ENCODE peak calls at places on chromosomes 4 and X, in eight cellular contexts. One of them, this sample, is unnamed.
A peak's percentile ranks its signal among the peaks of the same experiment; 100 is the strongest.

GRCh38 chr4:88352062-88352461 is 26.6 kb upstream of the HERC6 start:
- DNase-seq in tibial nerve: no peak
- DNase-seq in AG09309: peak; percentile 64
- DNase-seq in CD8-positive, alpha-beta T cell: no peak
- DNase-seq in AG04450: no peak
- DNase-seq in astrocyte of the spinal cord: peak; percentile 28
- DNase-seq in right atrium auricular region: no peak
- DNase-seq in thyroid gland: no peak
- DNase-seq in this sample: peak; percentile 54

GRCh38 chrX:134173541-134174272 is 63.3 kb upstream of the CCDC160 start:
- DNase-seq in right atrium auricular region: no peak
- DNase-seq in AG09309: no peak
- DNase-seq in AG04450: no peak
- DNase-seq in thyroid gland: no peak
- DNase-seq in CD8-positive, alpha-beta T cell: no peak
- DNase-seq in astrocyte of the spinal cord: no peak
- DNase-seq in tibial nerve: no peak
- DNase-seq in this sample: no peak

GRCh38 chrX:40663880-40664630 is 16.7 kb upstream of the CXorf38 start:
- DNase-seq in AG04450: no peak
- DNase-seq in tibial nerve: no peak
- DNase-seq in thyroid gland: peak; percentile 57
- DNase-seq in astrocyte of the spinal cord: peak; percentile 6
- DNase-seq in AG09309: no peak
- DNase-seq in right atrium auricular region: no peak
- DNase-seq in CD8-positive, alpha-beta T cell: no peak
- DNase-seq in this sample: peak; percentile 39

GRCh38 chr4:101232074-101232776 is 115.1 kb downstream of the PPP3CA start:
- DNase-seq in AG09309: no peak
- DNase-seq in tibial nerve: peak; percentile 14
- DNase-seq in astrocyte of the spinal cord: peak; percentile 77
- DNase-seq in right atrium auricular region: no peak
- DNase-seq in thyroid gland: no peak
- DNase-seq in AG04450: no peak
- DNase-seq in CD8-positive, alpha-beta T cell: no peak
- DNase-seq in this sample: peak; percentile 82

GRCh38 chr4:81723927-81724587 is 252.3 kb upstream of the RASGEF1B start:
- DNase-seq in tibial nerve: peak; percentile 24
- DNase-seq in right atrium auricular region: peak; percentile 67
- DNase-seq in CD8-positive, alpha-beta T cell: no peak
- DNase-seq in astrocyte of the spinal cord: peak; percentile 12
- DNase-seq in AG09309: no peak
- DNase-seq in thyroid gland: peak; percentile 17
- DNase-seq in AG04450: no peak
- DNase-seq in this sample: peak; percentile 3

GRCh38 chr4:182918044-182918607 is 940 bp upstream of the DCTD start:
- DNase-seq in thyroid gland: no peak
- DNase-seq in right atrium auricular region: no peak
- DNase-seq in CD8-positive, alpha-beta T cell: no peak
- DNase-seq in AG09309: no peak
- DNase-seq in astrocyte of the spinal cord: no peak
- DNase-seq in AG04450: no peak
- DNase-seq in tibial nerve: no peak
- DNase-seq in this sample: no peak

GRCh38 chrX:53481816-53482485 is 47.8 kb upstream of the HSD17B10 start:
- DNase-seq in AG09309: peak; percentile 25
- DNase-seq in CD8-positive, alpha-beta T cell: peak; percentile 42
- DNase-seq in right atrium auricular region: peak; percentile 58
- DNase-seq in tibial nerve: peak; percentile 11
- DNase-seq in astrocyte of the spinal cord: peak; percentile 61
- DNase-seq in thyroid gland: peak; percentile 34
- DNase-seq in AG04450: peak; percentile 21
- DNase-seq in this sample: peak; percentile 73

GRCh38 chr4:165384608-165385007 is 5.8 kb downstream of the CPE start:
- DNase-seq in astrocyte of the spinal cord: peak; percentile 64
- DNase-seq in thyroid gland: no peak
- DNase-seq in right atrium auricular region: no peak
- DNase-seq in CD8-positive, alpha-beta T cell: no peak
- DNase-seq in tibial nerve: no peak
- DNase-seq in AG04450: no peak
- DNase-seq in AG09309: no peak
- DNase-seq in this sample: peak; percentile 86

GRCh38 chrX:115330498-115331138 is 41.1 kb downstream of the LUZP4 start:
- DNase-seq in tibial nerve: no peak
- DNase-seq in thyroid gland: peak; percentile 20
- DNase-seq in CD8-positive, alpha-beta T cell: no peak
- DNase-seq in AG09309: peak; percentile 46
- DNase-seq in astrocyte of the spinal cord: peak; percentile 70
- DNase-seq in AG04450: no peak
- DNase-seq in right atrium auricular region: no peak
- DNase-seq in this sample: peak; percentile 76

GRCh38 chr4:87414806-87415205 is 7.6 kb upstream of the NUDT9 start:
- DNase-seq in thyroid gland: no peak
- DNase-seq in astrocyte of the spinal cord: no peak
- DNase-seq in AG04450: no peak
- DNase-seq in CD8-positive, alpha-beta T cell: no peak
- DNase-seq in tibial nerve: no peak
- DNase-seq in AG09309: no peak
- DNase-seq in right atrium auricular region: no peak
- DNase-seq in this sample: no peak

GRCh38 chr4:113467581-113467980 is 294.0 kb downstream of the CAMK2D start:
- DNase-seq in astrocyte of the spinal cord: peak; percentile 62
- DNase-seq in right atrium auricular region: no peak
- DNase-seq in thyroid gland: no peak
- DNase-seq in tibial nerve: no peak
- DNase-seq in AG09309: no peak
- DNase-seq in CD8-positive, alpha-beta T cell: no peak
- DNase-seq in AG04450: no peak
- DNase-seq in this sample: peak; percentile 91

GRCh38 chr4:93433840-93434239 is 394.7 kb upstream of the ATOH1 start:
- DNase-seq in astrocyte of the spinal cord: no peak
- DNase-seq in thyroid gland: no peak
- DNase-seq in tibial nerve: no peak
- DNase-seq in AG09309: no peak
- DNase-seq in CD8-positive, alpha-beta T cell: no peak
- DNase-seq in AG04450: no peak
- DNase-seq in right atrium auricular region: no peak
- DNase-seq in this sample: no peak

GRCh38 chr4:156888762-156889161 is 82.8 kb downstream of the PDGFC start:
- DNase-seq in astrocyte of the spinal cord: peak; percentile 79
- DNase-seq in AG09309: peak; percentile 71
- DNase-seq in CD8-positive, alpha-beta T cell: no peak
- DNase-seq in AG04450: no peak
- DNase-seq in thyroid gland: no peak
- DNase-seq in tibial nerve: no peak
- DNase-seq in right atrium auricular region: no peak
- DNase-seq in this sample: peak; percentile 86

GRCh38 chrX:128897611-128898010 is 625.7 kb downstream of the SMARCA1 start:
- DNase-seq in AG04450: no peak
- DNase-seq in CD8-positive, alpha-beta T cell: no peak
- DNase-seq in AG09309: no peak
- DNase-seq in astrocyte of the spinal cord: peak; percentile 57
- DNase-seq in thyroid gland: no peak
- DNase-seq in tibial nerve: no peak
- DNase-seq in right atrium auricular region: no peak
- DNase-seq in this sample: no peak

GRCh38 chr4:177546745-177547144 is 104.5 kb upstream of the AGA start:
- DNase-seq in astrocyte of the spinal cord: no peak
- DNase-seq in tibial nerve: no peak
- DNase-seq in right atrium auricular region: no peak
- DNase-seq in CD8-positive, alpha-beta T cell: no peak
- DNase-seq in thyroid gland: no peak
- DNase-seq in AG04450: no peak
- DNase-seq in AG09309: no peak
- DNase-seq in this sample: peak; percentile 12

DNA sequence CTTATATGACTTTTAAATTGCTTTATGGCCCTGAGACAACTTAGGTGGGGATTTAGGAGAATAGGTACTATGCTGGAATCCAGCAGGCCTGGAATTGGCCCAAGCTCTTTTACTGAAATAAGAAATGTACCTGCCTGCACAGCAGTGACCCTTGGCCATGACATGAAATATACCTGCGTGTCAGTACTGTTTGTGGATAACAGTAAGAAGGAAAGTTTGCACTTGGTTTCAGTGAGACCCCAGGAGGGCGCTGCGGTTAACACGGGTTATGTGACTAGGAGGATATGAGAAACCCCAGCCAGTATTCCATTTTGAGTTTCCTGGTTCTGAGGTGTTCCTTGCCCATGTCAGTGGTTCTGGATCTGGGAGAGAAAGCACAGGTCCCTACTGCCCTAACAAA is 5.3 kb downstream of the MTM1 start:
- DNase-seq in tibial nerve: no peak
- DNase-seq in astrocyte of the spinal cord: no peak
- DNase-seq in CD8-positive, alpha-beta T cell: no peak
- DNase-seq in thyroid gland: no peak
- DNase-seq in right atrium auricular region: no peak
- DNase-seq in AG09309: no peak
- DNase-seq in AG04450: no peak
- DNase-seq in this sample: no peak
- H3K4me3 ChIP-seq in tibial nerve: no peak overlapping the region
- H3K4me3 ChIP-seq in astrocyte of the spinal cord: no peak overlapping the region
- H3K4me3 ChIP-seq in CD8-positive, alpha-beta T cell: no peak overlapping the region
- H3K4me3 ChIP-seq in thyroid gland: no peak overlapping the region
- H3K4me3 ChIP-seq in right atrium auricular region: no peak overlapping the region
- H3K4me3 ChIP-seq in AG09309: no peak overlapping the region
- H3K4me3 ChIP-seq in AG04450: no peak overlapping the region
- H3K4me3 ChIP-seq in this sample: no peak overlapping the region

GRCh38 chr4:130703211-130703920 is 1607.4 kb downstream of the C4orf33 start:
- DNase-seq in astrocyte of the spinal cord: no peak
- DNase-seq in AG04450: no peak
- DNase-seq in thyroid gland: no peak
- DNase-seq in AG09309: no peak
- DNase-seq in right atrium auricular region: no peak
- DNase-seq in CD8-positive, alpha-beta T cell: no peak
- DNase-seq in tibial nerve: no peak
- DNase-seq in this sample: no peak

DNA sequence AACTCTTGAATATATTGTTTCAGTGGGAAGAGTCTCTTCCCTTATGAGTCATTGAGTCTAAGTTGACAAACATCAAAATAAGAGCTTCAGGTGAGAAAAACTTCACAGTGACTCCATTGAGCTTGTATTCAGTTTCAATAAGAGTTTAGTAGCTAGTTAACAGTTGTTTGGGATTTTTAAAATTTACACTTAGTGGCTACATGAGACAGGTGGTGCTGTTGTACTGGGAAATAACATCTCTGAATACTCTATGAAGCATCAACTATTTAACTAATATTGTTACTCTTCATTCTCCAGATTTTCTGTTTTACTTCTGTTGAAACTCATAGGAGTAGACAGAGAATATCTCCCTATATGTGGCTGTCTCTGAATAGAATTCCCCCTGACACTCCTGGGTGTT is 1609.1 kb downstream of the C4orf33 start:
- DNase-seq in AG09309: no peak
- DNase-seq in AG04450: no peak
- DNase-seq in thyroid gland: no peak
- DNase-seq in tibial nerve: no peak
- DNase-seq in right atrium auricular region: no peak
- DNase-seq in CD8-positive, alpha-beta T cell: no peak
- DNase-seq in astrocyte of the spinal cord: no peak
- DNase-seq in this sample: no peak
- TF ChIP-seq CTCF in AG09309: no peak
- TF ChIP-seq CTCF in AG04450: no peak
- TF ChIP-seq CTCF in thyroid gland: no peak
- TF ChIP-seq CTCF in tibial nerve: no peak
- TF ChIP-seq CTCF in right atrium auricular region: no peak
- TF ChIP-seq CTCF in CD8-positive, alpha-beta T cell: no peak
- TF ChIP-seq CTCF in astrocyte of the spinal cord: no peak
- TF ChIP-seq CTCF in this sample: no peak

GRCh38 chr4:94488667-94489066 is 36.9 kb downstream of the PDLIM5 start:
- DNase-seq in CD8-positive, alpha-beta T cell: no peak
- DNase-seq in AG09309: peak; percentile 55
- DNase-seq in tibial nerve: no peak
- DNase-seq in AG04450: peak; percentile 45
- DNase-seq in astrocyte of the spinal cord: peak; percentile 60
- DNase-seq in thyroid gland: no peak
- DNase-seq in right atrium auricular region: no peak
- DNase-seq in this sample: peak; percentile 52
- H3K4me3 ChIP-seq in CD8-positive, alpha-beta T cell: no peak overlapping the region
- H3K4me3 ChIP-seq in AG09309: no peak overlapping the region
- H3K4me3 ChIP-seq in tibial nerve: no peak overlapping the region
- H3K4me3 ChIP-seq in AG04450: no peak overlapping the region
- H3K4me3 ChIP-seq in astrocyte of the spinal cord: no peak overlapping the region
- H3K4me3 ChIP-seq in thyroid gland: no peak overlapping the region
- H3K4me3 ChIP-seq in right atrium auricular region: no peak overlapping the region
- H3K4me3 ChIP-seq in this sample: no peak overlapping the region

GRCh38 chr4:69875576-69875975 is 15.6 kb upstream of the SULT1E1 start:
- DNase-seq in right atrium auricular region: no peak
- DNase-seq in tibial nerve: no peak
- DNase-seq in astrocyte of the spinal cord: no peak
- DNase-seq in CD8-positive, alpha-beta T cell: no peak
- DNase-seq in AG04450: no peak
- DNase-seq in AG09309: no peak
- DNase-seq in thyroid gland: no peak
- DNase-seq in this sample: no peak

GRCh38 chr4:69875986-69876542 is 16.1 kb upstream of the SULT1E1 start:
- DNase-seq in AG04450: no peak
- DNase-seq in astrocyte of the spinal cord: no peak
- DNase-seq in right atrium auricular region: no peak
- DNase-seq in AG09309: no peak
- DNase-seq in tibial nerve: no peak
- DNase-seq in CD8-positive, alpha-beta T cell: no peak
- DNase-seq in thyroid gland: no peak
- DNase-seq in this sample: no peak

GRCh38 chr4:69882150-69882549 is 22.2 kb upstream of the SULT1E1 start:
- DNase-seq in CD8-positive, alpha-beta T cell: no peak
- DNase-seq in right atrium auricular region: no peak
- DNase-seq in tibial nerve: no peak
- DNase-seq in AG09309: no peak
- DNase-seq in thyroid gland: no peak
- DNase-seq in astrocyte of the spinal cord: no peak
- DNase-seq in AG04450: no peak
- DNase-seq in this sample: no peak

GRCh38 chr4:69878250-69878649 is 18.3 kb upstream of the SULT1E1 start:
- DNase-seq in CD8-positive, alpha-beta T cell: no peak
- DNase-seq in AG09309: no peak
- DNase-seq in tibial nerve: no peak
- DNase-seq in AG04450: no peak
- DNase-seq in thyroid gland: no peak
- DNase-seq in right atrium auricular region: no peak
- DNase-seq in astrocyte of the spinal cord: no peak
- DNase-seq in this sample: no peak

DNA sequence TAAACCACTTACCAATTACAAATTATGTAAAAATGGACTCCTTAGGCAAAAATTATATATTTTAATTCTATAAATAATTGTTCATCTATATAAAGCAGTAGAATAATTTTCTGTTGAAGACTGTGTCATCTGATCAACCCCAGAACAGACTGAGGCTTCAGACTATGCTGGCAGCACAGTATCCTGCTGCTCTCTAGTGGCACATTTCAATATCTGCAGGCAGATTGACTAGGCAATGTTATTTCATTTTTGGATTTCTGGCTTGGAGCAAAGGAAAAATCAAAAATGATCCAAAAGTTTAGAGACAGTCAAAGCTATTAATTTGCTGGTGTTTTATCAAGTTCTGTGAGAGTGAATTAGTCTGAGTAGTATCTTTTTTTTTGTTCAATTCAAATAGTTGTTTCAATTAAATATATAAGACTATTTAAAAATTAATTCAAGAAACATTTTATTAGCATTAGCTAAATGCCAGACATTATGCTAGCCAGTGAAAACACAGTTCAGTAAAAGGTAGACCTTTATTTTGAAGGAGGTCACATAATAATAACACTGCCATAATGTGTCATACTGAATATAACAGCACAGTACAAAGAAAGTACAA is 21.3 kb upstream of the SULT1E1 start:
- DNase-seq in tibial nerve: no peak
- DNase-seq in astrocyte of the spinal cord: peak; percentile 51
- DNase-seq in right atrium auricular region: no peak
- DNase-seq in AG04450: peak; percentile 8
- DNase-seq in AG09309: no peak
- DNase-seq in CD8-positive, alpha-beta T cell: peak; percentile 13
- DNase-seq in thyroid gland: peak; percentile 22
- DNase-seq in this sample: peak; percentile 74
- TF ChIP-seq CTCF in tibial nerve: peak; percentile 84
- TF ChIP-seq CTCF in astrocyte of the spinal cord: peak; percentile 87
- TF ChIP-seq CTCF in right atrium auricular region: no peak
- TF ChIP-seq CTCF in AG04450: peak; percentile 86
- TF ChIP-seq CTCF in AG09309: peak; percentile 36
- TF ChIP-seq CTCF in CD8-positive, alpha-beta T cell: peak; percentile 90
- TF ChIP-seq CTCF in thyroid gland: no peak
- TF ChIP-seq CTCF in this sample: peak; percentile 95

This sample was measured in fibroblast of mammary gland.